ENCODE peak calls at places on chromosomes 7 and 10, in four cellular contexts. O is NCI-H748 treated with DMSO at 0.1 percent for 48 hours, N is posterior vena cava, Q is left cardiac atrium. P is an unnamed sample.

GRCh38 chr7:2967238-2967637 is 76.4 kb downstream of the CARD11 start:
- DNase-seq in Q (no peak), O (no peak), N (peak), P (peak)

GRCh38 chr10:24784061-24784460 is 60.4 kb upstream of the ARHGAP21 start:
- DNase-seq in O (no peak), Q (no peak), N (no peak), P (no peak)

GRCh38 chr7:126819197-126819484 is 433.6 kb downstream of the GRM8 start:
- DNase-seq in N (no peak), O (no peak), Q (no peak), P (no peak)

GRCh38 chr7:107870427-107871000 is 20.5 kb upstream of the DLD start:
- DNase-seq in O (no peak), Q (no peak), N (no peak), P (no peak)

GRCh38 chr7:28180364-28181147 is at the start of gene JAZF1:
- DNase-seq in N (peak), Q (peak), O (peak), P (peak)

GRCh38 chr7:91557789-91558396 is 293.7 kb downstream of the FZD1 start:
- DNase-seq in N (no peak), O (no peak), Q (no peak), P (no peak)

GRCh38 chr10:26733750-26734568 is 36.5 kb downstream of the PDSS1 start:
- DNase-seq in O (peak), N (no peak), Q (no peak), P (no peak)

GRCh38 chr7:112546723-112547513 is 66.1 kb downstream of the LSMEM1 start:
- DNase-seq in Q (no peak), N (no peak), O (no peak), P (no peak)

GRCh38 chr10:29184601-29185000 is 104.3 kb upstream of the LYZL1 start:
- DNase-seq in Q (no peak), O (no peak), N (no peak), P (no peak)

GRCh38 chr10:74208081-74208480 is 57.1 kb downstream of the ADK start:
- DNase-seq in O (peak), Q (no peak), N (no peak), P (no peak)

GRCh38 chr10:10897400-10897799 is 120.3 kb upstream of the CELF2 start:
- DNase-seq in N (no peak), Q (no peak), O (no peak), P (no peak)

GRCh38 chr10:110279062-110279986 is 25.4 kb downstream of the SMNDC1 start:
- DNase-seq in N (no peak), O (peak), Q (peak), P (no peak)

GRCh38 chr10:31669367-31669766 is 259.3 kb downstream of the ARHGAP12 start:
- DNase-seq in N (no peak), O (no peak), Q (no peak), P (no peak)

GRCh38 chr10:36650274-36650673 is 475.1 kb upstream of the ANKRD30A start:
- DNase-seq in N (no peak), O (no peak), Q (no peak), P (no peak)

GRCh38 chr7:87110778-87111177 is 41.5 kb upstream of the DMTF1 start:
- DNase-seq in Q (no peak), O (no peak), N (no peak), P (no peak)

P was measured in aorta.